ENCODE peak calls at places on chromosomes 6 and 20, in eight cellular contexts. Q, A, B, F, L, X, C and M are unnamed samples.

GRCh38 chr6:110041830-110042229 is 63.7 kb downstream of the GPR6 start:
- DNase-seq in C (no peak), A (no peak), L (no peak), F (no peak), X (no peak), B (no peak), Q (no peak), M (no peak)

GRCh38 chr6:34235605-34236422 is 859 bp upstream of the HMGA1 start:
- DNase-seq in X (peak; percentile 79), A (peak; percentile 82), C (no peak), L (peak; percentile 73), Q (no peak), B (no peak), F (peak; percentile 37), M (peak; percentile 71)

GRCh38 chr6:19759117-19759880 is 77.9 kb upstream of the ID4 start:
- DNase-seq in C (no peak), L (no peak), Q (no peak), X (no peak), A (no peak), F (no peak), B (no peak), M (peak; percentile 87)

GRCh38 chr6:36917541-36918193 is 31.9 kb downstream of the C6orf89 start:
- DNase-seq in L (no peak), B (no peak), X (no peak), F (no peak), A (no peak), C (no peak), Q (no peak), M (no peak)

GRCh38 chr20:50663095-50663821 is 28.1 kb downstream of the RIPOR3 start:
- DNase-seq in Q (no peak), X (no peak), A (peak; percentile 72), B (peak; percentile 73), L (no peak), F (no peak), C (no peak), M (peak; percentile 84)

GRCh38 chr20:35409542-35409941 is 2.2 kb downstream of the UQCC1 start:
- DNase-seq in B (no peak), C (no peak), L (no peak), X (no peak), A (no peak), Q (no peak), F (no peak), M (no peak)

GRCh38 chr6:131268303-131268702 is 133.0 kb downstream of the AKAP7 start:
- DNase-seq in B (no peak), L (no peak), C (no peak), A (no peak), F (no peak), X (no peak), Q (no peak), M (no peak)

GRCh38 chr20:967796-968742 is 34.0 kb downstream of the RSPO4 start:
- DNase-seq in L (peak; percentile 22), A (no peak), F (peak; percentile 75), C (no peak), Q (no peak), B (peak; percentile 62), X (peak; percentile 38), M (peak; percentile 43)

GRCh38 chr6:36118550-36119107 is 11.7 kb upstream of the MAPK13 start:
- DNase-seq in C (no peak), B (no peak), F (peak; percentile 95), X (no peak), A (no peak), L (peak; percentile 55), Q (no peak), M (no peak)

GRCh38 chr6:26240981-26241770 is 123.8 kb upstream of the BTN3A2 start:
- DNase-seq in F (no peak), L (no peak), B (peak; percentile 54), Q (no peak), A (no peak), C (no peak), X (no peak), M (no peak)

GRCh38 chr6:163599684-163600083 is 185.2 kb downstream of the QKI start:
- DNase-seq in X (no peak), C (no peak), Q (no peak), B (no peak), A (no peak), F (no peak), L (no peak), M (no peak)

GRCh38 chr6:164929155-164929977 is 380.0 kb downstream of the C6orf118 start:
- DNase-seq in A (no peak), F (no peak), B (no peak), Q (no peak), C (no peak), X (no peak), L (no peak), M (no peak)

GRCh38 chr6:106894978-106895702 is 79.4 kb downstream of the CD24 start:
- DNase-seq in X (no peak), B (no peak), A (no peak), L (no peak), F (peak; percentile 37), C (no peak), Q (no peak), M (peak; percentile 59)

GRCh38 chr20:57210054-57210910 is 56.2 kb downstream of the BMP7 start:
- DNase-seq in C (no peak), L (peak; percentile 48), X (no peak), B (no peak), A (peak; percentile 48), F (no peak), Q (no peak), M (no peak)

GRCh38 chr20:301886-302848 is 4.8 kb downstream of the ZCCHC3 start:
- DNase-seq in B (no peak), L (no peak), F (no peak), Q (no peak), A (no peak), X (no peak), C (no peak), M (no peak)

GRCh38 chr20:37336369-37337207 is 9.4 kb upstream of the SRC start:
- DNase-seq in L (no peak), A (peak; percentile 78), Q (no peak), F (peak; percentile 73), B (peak; percentile 77), C (no peak), X (peak; percentile 79), M (no peak)

GRCh38 chr6:152265651-152266050 is 371.5 kb downstream of the SYNE1 start:
- DNase-seq in L (no peak), F (no peak), X (no peak), Q (no peak), C (no peak), B (no peak), A (no peak), M (no peak)

GRCh38 chr6:166705070-166705469 is 78.0 kb upstream of the RPS6KA2 start:
- DNase-seq in X (no peak), C (no peak), L (no peak), A (no peak), F (no peak), B (peak; percentile 8), Q (no peak), M (no peak)

GRCh38 chr6:166708466-166708865 is 81.4 kb upstream of the RPS6KA2 start:
- DNase-seq in L (no peak), C (no peak), Q (no peak), B (no peak), A (no peak), X (no peak), F (no peak), M (no peak)

GRCh38 chr6:166704171-166704570 is 77.1 kb upstream of the RPS6KA2 start:
- DNase-seq in L (no peak), A (no peak), F (no peak), B (no peak), C (no peak), X (no peak), Q (no peak), M (no peak)

GRCh38 chr6:166710084-166710483 is 83.0 kb upstream of the RPS6KA2 start:
- DNase-seq in Q (no peak), F (no peak), A (no peak), L (no peak), X (no peak), B (no peak), C (no peak), M (no peak)

DNA sequence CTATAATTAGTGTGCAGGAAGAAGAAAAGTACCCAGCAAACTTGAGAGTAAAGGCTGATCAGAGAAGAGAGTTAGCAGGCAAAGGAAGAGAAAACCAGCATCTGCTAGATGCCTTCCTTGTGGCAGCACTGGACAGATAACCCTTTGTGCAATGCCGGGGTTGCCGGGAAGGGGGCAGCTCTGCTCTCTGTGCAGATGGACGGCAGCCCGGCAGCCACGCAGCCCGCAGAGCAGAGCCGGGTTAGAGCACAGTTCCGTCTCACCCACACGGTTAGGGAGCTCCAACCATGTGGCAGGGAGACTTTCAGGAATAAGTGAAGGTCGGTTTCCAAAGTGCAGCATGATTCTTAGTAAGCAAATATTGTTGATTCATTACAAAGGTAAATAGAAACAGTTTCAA is 80.0 kb upstream of the RPS6KA2 start:
- DNase-seq in A (no peak), C (peak; percentile 83), F (no peak), X (no peak), B (peak; percentile 90), Q (no peak), L (peak; percentile 39), M (peak; percentile 28)
- TF ChIP-seq CTCF in A (peak; percentile 52), C (peak; percentile 57), F (peak; percentile 58), X (peak; percentile 29), B (peak; percentile 81), Q (no peak), L (peak; percentile 38), M (no peak)

GRCh38 chr20:9617940-9618339 is 103.5 kb downstream of the LAMP5 start:
- DNase-seq in X (no peak), A (no peak), B (peak; percentile 67), Q (no peak), L (no peak), C (no peak), F (no peak), M (peak; percentile 63)
- TF ChIP-seq CTCF in X (peak; percentile 12), A (peak; percentile 79), B (peak; percentile 79), Q (no peak), L (no peak), C (peak; percentile 42), F (peak; percentile 26), M (no peak)

DNA sequence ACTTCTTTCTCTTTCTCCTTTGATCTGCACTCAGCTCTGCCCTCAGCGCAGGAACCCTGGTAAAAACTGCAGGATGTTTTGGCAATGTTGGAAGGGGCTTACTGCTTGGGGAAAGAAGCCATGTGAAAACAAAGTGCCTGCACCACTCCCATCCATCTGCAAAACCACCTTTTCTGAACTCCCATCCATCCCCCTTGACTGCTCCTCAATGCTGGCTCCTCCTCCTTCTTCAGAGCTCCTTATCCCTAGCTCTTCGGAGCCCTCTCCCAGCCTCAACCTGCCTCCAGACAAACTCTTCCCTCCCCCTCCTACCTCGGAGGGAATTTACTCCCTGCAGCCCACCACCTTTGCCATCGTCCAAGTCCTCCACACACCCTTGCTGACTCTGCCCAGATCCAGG is 4.2 kb upstream of the ZBTB12 start:
- DNase-seq in Q (no peak), L (no peak), F (no peak), B (peak; percentile 66), C (no peak), X (no peak), A (no peak), M (no peak)
- TF ChIP-seq CTCF in Q (no peak), L (no peak), F (no peak), B (no peak), C (no peak), X (no peak), A (no peak), M (no peak)

DNA sequence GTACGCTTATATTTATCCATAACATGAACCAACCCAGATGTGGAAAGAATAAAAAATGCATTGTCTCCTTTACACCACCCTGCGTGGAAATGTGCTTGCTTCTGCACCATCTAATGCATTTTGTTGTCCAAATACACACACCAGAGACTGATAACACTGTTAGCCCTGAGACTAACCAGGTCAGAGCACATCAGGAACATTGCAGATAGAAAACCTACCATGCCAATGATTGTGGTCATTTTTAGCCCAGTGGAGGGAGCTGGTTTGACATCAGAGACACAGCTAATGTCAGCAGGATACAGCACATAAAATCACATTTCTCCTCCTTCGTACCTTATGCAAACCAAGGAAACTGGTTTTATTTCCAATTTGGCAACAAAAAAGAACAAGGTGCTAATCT is 528.7 kb downstream of the DOK5 start:
- DNase-seq in A (no peak), C (no peak), X (no peak), F (no peak), B (no peak), Q (no peak), L (no peak), M (no peak)
- TF ChIP-seq CTCF in A (no peak), C (no peak), X (no peak), F (no peak), B (peak; percentile 38), Q (no peak), L (no peak), M (no peak)